ENCODE peak calls at places on chromosome 11, in six cellular contexts. One of them, this sample, is unnamed. For H3K4me1 and H3K27me3, the result is how much of the 10 kb centered on the place peaks cover.

GRCh38 chr11:119092880-119093665 is 8.4 kb downstream of the HMBS start:
- DNase-seq in GM23338: no peak
- DNase-seq in naive thymus-derived CD4-positive, alpha-beta T cell: no peak
- DNase-seq in cardiac muscle cell: peak
- DNase-seq in CD8-positive, alpha-beta T cell: no peak
- DNase-seq in HCT116: no peak
- DNase-seq in this sample: no peak

GRCh38 chr11:104905271-104905670 is 7.0 kb upstream of the CASP12 start:
- DNase-seq in GM23338: peak
- DNase-seq in naive thymus-derived CD4-positive, alpha-beta T cell: no peak
- DNase-seq in cardiac muscle cell: no peak
- DNase-seq in CD8-positive, alpha-beta T cell: no peak
- DNase-seq in HCT116: peak
- DNase-seq in this sample: no peak

GRCh38 chr11:106152824-106153223 is 75.4 kb downstream of the AASDHPPT start:
- DNase-seq in GM23338: no peak
- DNase-seq in naive thymus-derived CD4-positive, alpha-beta T cell: no peak
- DNase-seq in cardiac muscle cell: peak
- DNase-seq in CD8-positive, alpha-beta T cell: no peak
- DNase-seq in HCT116: no peak
- DNase-seq in this sample: no peak

GRCh38 chr11:107576497-107577086 is 11.1 kb upstream of the ALKBH8 start:
- DNase-seq in GM23338: peak
- DNase-seq in naive thymus-derived CD4-positive, alpha-beta T cell: peak
- DNase-seq in cardiac muscle cell: peak
- DNase-seq in CD8-positive, alpha-beta T cell: peak
- DNase-seq in HCT116: no peak
- DNase-seq in this sample: peak

GRCh38 chr11:67015048-67015447 is 7.9 kb upstream of the SYT12 start:
- DNase-seq in GM23338: no peak
- DNase-seq in naive thymus-derived CD4-positive, alpha-beta T cell: no peak
- DNase-seq in cardiac muscle cell: no peak
- DNase-seq in CD8-positive, alpha-beta T cell: no peak
- DNase-seq in HCT116: no peak
- DNase-seq in this sample: no peak

GRCh38 chr11:35121326-35121865 is 17.6 kb upstream of the CD44 start:
- DNase-seq in GM23338: no peak
- DNase-seq in naive thymus-derived CD4-positive, alpha-beta T cell: no peak
- DNase-seq in cardiac muscle cell: peak
- DNase-seq in CD8-positive, alpha-beta T cell: no peak
- DNase-seq in HCT116: no peak
- DNase-seq in this sample: no peak

GRCh38 chr11:61329871-61330270 is 3.0 kb downstream of the DDB1 start:
- DNase-seq in GM23338: no peak
- DNase-seq in naive thymus-derived CD4-positive, alpha-beta T cell: no peak
- DNase-seq in cardiac muscle cell: no peak
- DNase-seq in CD8-positive, alpha-beta T cell: no peak
- DNase-seq in HCT116: no peak
- DNase-seq in this sample: no peak

GRCh38 chr11:13897606-13898276 is 64.8 kb upstream of the SPON1 start:
- DNase-seq in GM23338: no peak
- DNase-seq in naive thymus-derived CD4-positive, alpha-beta T cell: no peak
- DNase-seq in cardiac muscle cell: no peak
- DNase-seq in CD8-positive, alpha-beta T cell: no peak
- DNase-seq in HCT116: no peak
- DNase-seq in this sample: no peak

GRCh38 chr11:128521697-128522062 is 65.7 kb downstream of the ETS1 start:
- DNase-seq in GM23338: no peak
- DNase-seq in naive thymus-derived CD4-positive, alpha-beta T cell: no peak
- DNase-seq in cardiac muscle cell: no peak
- DNase-seq in CD8-positive, alpha-beta T cell: peak
- DNase-seq in HCT116: no peak
- DNase-seq in this sample: no peak

DNA sequence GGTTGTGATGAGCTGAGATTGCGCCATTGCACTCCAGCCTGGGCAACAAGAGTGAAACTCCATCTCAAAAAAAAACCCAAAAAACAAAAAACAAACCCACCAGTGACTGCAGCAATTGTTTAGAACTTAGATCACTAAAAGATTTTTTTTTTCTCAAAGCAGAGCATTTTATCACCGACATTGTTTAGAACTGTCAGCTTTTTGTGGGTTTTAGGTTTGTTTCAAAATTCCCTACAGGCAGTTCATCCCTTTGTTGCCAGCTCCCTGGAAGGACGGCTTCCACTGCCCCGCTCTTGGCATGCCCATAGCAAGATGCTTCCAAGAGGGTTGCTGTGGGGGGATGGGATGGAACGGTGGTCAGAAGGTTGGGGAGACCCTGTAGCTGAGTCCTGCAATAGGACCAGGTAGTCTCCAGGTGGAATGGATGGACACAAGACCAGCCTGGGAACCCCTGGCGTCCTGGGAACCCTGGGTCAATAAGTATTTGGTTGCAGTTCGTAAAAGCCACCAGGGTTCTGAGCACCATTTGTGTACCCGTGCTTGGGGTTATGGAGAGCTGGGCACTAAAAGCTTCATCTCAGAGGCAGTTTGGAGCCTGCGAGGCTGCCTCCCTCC is 46.7 kb downstream of the TSPAN18 start:
- DNase-seq in GM23338: no peak
- DNase-seq in naive thymus-derived CD4-positive, alpha-beta T cell: no peak
- DNase-seq in cardiac muscle cell: no peak
- DNase-seq in CD8-positive, alpha-beta T cell: no peak
- DNase-seq in HCT116: no peak
- DNase-seq in this sample: no peak
- H3K27ac ChIP-seq in GM23338: no peak
- H3K27ac ChIP-seq in naive thymus-derived CD4-positive, alpha-beta T cell: no peak
- H3K27ac ChIP-seq in cardiac muscle cell: peak
- H3K27ac ChIP-seq in CD8-positive, alpha-beta T cell: no peak
- H3K27ac ChIP-seq in HCT116: no peak
- H3K27ac ChIP-seq in this sample: no peak

GRCh38 chr11:9530901-9531625 is 42.4 kb upstream of the WEE1 start:
- DNase-seq in GM23338: no peak
- DNase-seq in naive thymus-derived CD4-positive, alpha-beta T cell: no peak
- DNase-seq in cardiac muscle cell: no peak
- DNase-seq in CD8-positive, alpha-beta T cell: no peak
- DNase-seq in HCT116: no peak
- DNase-seq in this sample: no peak
- H3K4me1 ChIP-seq in GM23338: under half
- H3K4me1 ChIP-seq in naive thymus-derived CD4-positive, alpha-beta T cell: under half
- H3K4me1 ChIP-seq in cardiac muscle cell: under half
- H3K4me1 ChIP-seq in CD8-positive, alpha-beta T cell: under half
- H3K4me1 ChIP-seq in HCT116: under half
- H3K4me1 ChIP-seq in this sample: under half

GRCh38 chr11:75768112-75768908 is at the start of gene DGAT2:
- DNase-seq in GM23338: peak
- DNase-seq in naive thymus-derived CD4-positive, alpha-beta T cell: peak
- DNase-seq in cardiac muscle cell: peak
- DNase-seq in CD8-positive, alpha-beta T cell: peak
- DNase-seq in HCT116: peak
- DNase-seq in this sample: peak
- H3K27me3 ChIP-seq in GM23338: half or more
- H3K27me3 ChIP-seq in naive thymus-derived CD4-positive, alpha-beta T cell: under half
- H3K27me3 ChIP-seq in cardiac muscle cell: under half
- H3K27me3 ChIP-seq in CD8-positive, alpha-beta T cell: under half
- H3K27me3 ChIP-seq in HCT116: under half
- H3K27me3 ChIP-seq in this sample: under half

GRCh38 chr11:96162816-96163499 is 180.0 kb downstream of the MAML2 start:
- DNase-seq in GM23338: no peak
- DNase-seq in naive thymus-derived CD4-positive, alpha-beta T cell: no peak
- DNase-seq in cardiac muscle cell: peak
- DNase-seq in CD8-positive, alpha-beta T cell: no peak
- DNase-seq in HCT116: no peak
- DNase-seq in this sample: no peak
- H3K27ac ChIP-seq in GM23338: peak
- H3K27ac ChIP-seq in naive thymus-derived CD4-positive, alpha-beta T cell: no peak
- H3K27ac ChIP-seq in cardiac muscle cell: no peak
- H3K27ac ChIP-seq in CD8-positive, alpha-beta T cell: no peak
- H3K27ac ChIP-seq in HCT116: no peak
- H3K27ac ChIP-seq in this sample: no peak

GRCh38 chr11:64875369-64876225 is 2.8 kb downstream of the EHD1 start:
- DNase-seq in GM23338: no peak
- DNase-seq in naive thymus-derived CD4-positive, alpha-beta T cell: no peak
- DNase-seq in cardiac muscle cell: no peak
- DNase-seq in CD8-positive, alpha-beta T cell: no peak
- DNase-seq in HCT116: no peak
- DNase-seq in this sample: no peak
- H3K4me1 ChIP-seq in GM23338: under half
- H3K4me1 ChIP-seq in naive thymus-derived CD4-positive, alpha-beta T cell: half or more
- H3K4me1 ChIP-seq in cardiac muscle cell: half or more
- H3K4me1 ChIP-seq in CD8-positive, alpha-beta T cell: half or more
- H3K4me1 ChIP-seq in HCT116: under half
- H3K4me1 ChIP-seq in this sample: half or more

GRCh38 chr11:2775626-2776350 is 76.0 kb upstream of the KCNQ1OT1 start:
- DNase-seq in GM23338: no peak
- DNase-seq in naive thymus-derived CD4-positive, alpha-beta T cell: no peak
- DNase-seq in cardiac muscle cell: no peak
- DNase-seq in CD8-positive, alpha-beta T cell: no peak
- DNase-seq in HCT116: no peak
- DNase-seq in this sample: no peak
- H3K27me3 ChIP-seq in GM23338: under half
- H3K27me3 ChIP-seq in naive thymus-derived CD4-positive, alpha-beta T cell: under half
- H3K27me3 ChIP-seq in cardiac muscle cell: under half
- H3K27me3 ChIP-seq in CD8-positive, alpha-beta T cell: under half
- H3K27me3 ChIP-seq in HCT116: under half
- H3K27me3 ChIP-seq in this sample: under half

GRCh38 chr11:88555829-88556202 is 218.3 kb upstream of the CTSC start:
- DNase-seq in GM23338: no peak
- DNase-seq in naive thymus-derived CD4-positive, alpha-beta T cell: no peak
- DNase-seq in cardiac muscle cell: peak
- DNase-seq in CD8-positive, alpha-beta T cell: no peak
- DNase-seq in HCT116: no peak
- DNase-seq in this sample: no peak
- H3K27ac ChIP-seq in GM23338: no peak
- H3K27ac ChIP-seq in naive thymus-derived CD4-positive, alpha-beta T cell: no peak
- H3K27ac ChIP-seq in cardiac muscle cell: no peak
- H3K27ac ChIP-seq in CD8-positive, alpha-beta T cell: no peak
- H3K27ac ChIP-seq in HCT116: no peak
- H3K27ac ChIP-seq in this sample: no peak

DNA sequence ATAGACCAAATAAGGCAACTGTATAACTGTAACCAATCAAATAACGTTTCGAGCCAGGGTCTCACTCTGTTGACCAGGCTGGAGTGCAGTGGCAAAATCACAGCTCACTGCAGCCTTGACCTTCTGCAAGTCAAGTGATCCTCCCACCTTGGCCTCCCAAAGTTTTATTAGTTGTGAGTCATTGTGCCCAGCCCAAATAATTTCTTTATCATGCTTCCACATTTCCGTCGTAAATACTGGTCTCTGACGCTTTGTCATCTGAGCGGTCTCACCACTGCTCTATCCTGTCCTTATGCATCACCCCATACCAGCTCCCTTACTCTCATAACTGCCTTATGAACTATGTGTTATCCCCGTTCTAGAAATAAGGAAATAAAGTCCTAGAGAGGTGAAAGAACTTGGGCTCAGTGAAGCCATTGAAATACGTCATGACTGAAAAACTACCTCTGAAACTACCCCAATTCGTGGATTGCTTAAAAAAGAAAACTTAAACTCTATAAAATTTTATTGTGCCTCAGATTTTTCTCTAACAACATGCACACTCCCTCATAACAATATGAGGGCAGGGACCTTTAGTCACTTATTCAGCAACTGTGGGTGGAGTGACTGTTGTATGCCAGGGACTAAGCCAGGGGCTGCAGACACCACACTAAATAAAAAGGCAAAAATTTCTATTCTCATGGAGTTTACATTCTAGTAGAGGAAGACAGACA is 15.8 kb upstream of the RTN4RL2 start:
- DNase-seq in GM23338: no peak
- DNase-seq in naive thymus-derived CD4-positive, alpha-beta T cell: no peak
- DNase-seq in cardiac muscle cell: no peak
- DNase-seq in CD8-positive, alpha-beta T cell: no peak
- DNase-seq in HCT116: no peak
- DNase-seq in this sample: no peak
- H3K4me1 ChIP-seq in GM23338: under half
- H3K4me1 ChIP-seq in naive thymus-derived CD4-positive, alpha-beta T cell: under half
- H3K4me1 ChIP-seq in cardiac muscle cell: under half
- H3K4me1 ChIP-seq in CD8-positive, alpha-beta T cell: under half
- H3K4me1 ChIP-seq in HCT116: under half
- H3K4me1 ChIP-seq in this sample: under half